ENCODE peak calls at places on chromosomes 1 and 21, in four cellular contexts. C is cardiac fibroblast; Z is AG04450; D is activated T-helper 1 cell treated with anti-CD3 and anti-CD28 coated beads, Interleukin-12 subunit alpha, Interleukin-12 subunit beta, Interleukin-2, Interleukin-4 antibody, amounts not matched to agents 30 ng/mL and 10 ng/mL and 1 ng/mL, durations not matched to agents 14 hours and 24 hours and 36 hours. X is an unnamed sample.

GRCh38 chr1:165075725-165076370 is 280.7 kb downstream of the LMX1A start:
- DNase-seq in C (peak; percentile 39), Z (no peak), D (no peak), X (peak; percentile 74)

GRCh38 chr21:44706026-44706705 is 5.2 kb downstream of the TSPEAR start:
- DNase-seq in C (no peak), Z (no peak), D (no peak), X (no peak)

GRCh38 chr1:66351474-66351873 is 182.5 kb upstream of the SGIP1 start:
- DNase-seq in C (peak; percentile 64), Z (no peak), D (no peak), X (no peak)

GRCh38 chr1:230124187-230125128 is 57.4 kb downstream of the GALNT2 start:
- DNase-seq in C (no peak), Z (no peak), D (no peak), X (no peak)

GRCh38 chr21:27269646-27270045 is 302.8 kb upstream of the ADAMTS5 start:
- DNase-seq in C (peak; percentile 81), Z (peak; percentile 69), D (no peak), X (no peak)

GRCh38 chr1:223031690-223032601 is 111.1 kb downstream of the TLR5 start:
- DNase-seq in C (peak; percentile 78), Z (no peak), D (no peak), X (no peak)

GRCh38 chr1:243917863-243918565 is 68.0 kb upstream of the AKT3 start:
- DNase-seq in C (peak; percentile 32), Z (no peak), D (no peak), X (no peak)

GRCh38 chr1:214859647-214860046 is 222.9 kb upstream of the KCNK2 start:
- DNase-seq in C (no peak), Z (no peak), D (no peak), X (no peak)

GRCh38 chr1:117171900-117172501 is 38.7 kb downstream of the VTCN1 start:
- DNase-seq in C (peak; percentile 93), Z (no peak), D (no peak), X (no peak)

GRCh38 chr1:3886691-3887090 is 13.4 kb downstream of the C1orf174 start:
- DNase-seq in C (no peak), Z (no peak), D (no peak), X (no peak)

GRCh38 chr1:1928231-1929101 is 9.4 kb upstream of the TMEM52 start:
- DNase-seq in C (no peak), Z (no peak), D (no peak), X (no peak)

GRCh38 chr21:38787461-38788274 is 18.1 kb upstream of the ETS2 start:
- DNase-seq in C (peak; percentile 29), Z (no peak), D (no peak), X (peak; percentile 37)

GRCh38 chr21:33027401-33028185 is 1.9 kb downstream of the OLIG2 start:
- DNase-seq in C (no peak), Z (no peak), D (no peak), X (no peak)

GRCh38 chr21:31781737-31782136 is 49.8 kb upstream of the SCAF4 start:
- DNase-seq in C (peak; percentile 48), Z (no peak), D (no peak), X (peak; percentile 72)

GRCh38 chr21:44304846-44305245 is 5.0 kb downstream of the PFKL start:
- DNase-seq in C (peak; percentile 52), Z (no peak), D (no peak), X (peak; percentile 61)

GRCh38 chr1:156643266-156644092 is 1.6 kb downstream of the BCAN start:
- DNase-seq in C (no peak), Z (no peak), D (peak; percentile 46), X (no peak)

GRCh38 chr1:7491089-7491817 is 279.8 kb upstream of the VAMP3 start:
- DNase-seq in C (peak; percentile 63), Z (no peak), D (no peak), X (peak; percentile 82)

GRCh38 chr1:162028726-162029125 is 5.1 kb upstream of the OLFML2B start:
- DNase-seq in C (no peak), Z (no peak), D (no peak), X (no peak)

GRCh38 chr1:105087496-105087895 is 1337.8 kb downstream of the AMY1C start:
- DNase-seq in C (no peak), Z (no peak), D (no peak), X (no peak)

GRCh38 chr1:1281533-1282321 is 1.5 kb downstream of the SCNN1D start:
- DNase-seq in C (no peak), Z (no peak), D (no peak), X (no peak)

GRCh38 chr1:53909946-53910345 is 16.0 kb downstream of the DIO1 start:
- DNase-seq in C (peak; percentile 30), Z (no peak), D (no peak), X (no peak)

GRCh38 chr1:31327381-31327780 is 30.5 kb downstream of the ZCCHC17 start:
- DNase-seq in C (peak; percentile 57), Z (no peak), D (no peak), X (no peak)

GRCh38 chr1:2859219-2859880 is 57.9 kb upstream of the TTC34 start:
- DNase-seq in C (no peak), Z (no peak), D (no peak), X (no peak)

GRCh38 chr1:174789399-174789798 is 210.3 kb upstream of the CACYBP start:
- DNase-seq in C (peak; percentile 39), Z (no peak), D (no peak), X (no peak)

GRCh38 chr1:36567601-36568341 is 85.1 kb upstream of the CSF3R start:
- DNase-seq in C (no peak), Z (no peak), D (no peak), X (no peak)

GRCh38 chr1:228018125-228018398 is 11.3 kb downstream of the WNT3A start:
- DNase-seq in C (no peak), Z (no peak), D (no peak), X (no peak)

GRCh38 chr21:43639470-43640178 is 19.7 kb downstream of the HSF2BP start:
- DNase-seq in C (peak; percentile 90), Z (peak; percentile 50), D (no peak), X (no peak)

GRCh38 chr1:228365321-228366061 is 41.1 kb downstream of the TRIM11 start:
- DNase-seq in C (no peak), Z (no peak), D (no peak), X (no peak)

GRCh38 chr1:9846611-9847171 is 22.9 kb upstream of the CLSTN1 start:
- DNase-seq in C (no peak), Z (no peak), D (no peak), X (no peak)

GRCh38 chr21:46069166-46069565 is 28.7 kb upstream of the COL6A2 start:
- DNase-seq in C (no peak), Z (no peak), D (no peak), X (no peak)